ENCODE peak calls at places on chromosome 6, in ten cellular contexts. One of them, this sample, is unnamed.

GRCh38 chr6:16657768-16658167 is 103.5 kb downstream of the ATXN1 start:
- DNase-seq in fibroblast of the aortic adventitia: no peak
- DNase-seq in EL: no peak
- DNase-seq in Right ventricle myocardium inferior: no peak
- DNase-seq in heart right ventricle: no peak
- DNase-seq in ELR: no peak
- DNase-seq in A172: no peak
- DNase-seq in NCI-H226: no peak
- DNase-seq in skeletal muscle cell: no peak
- DNase-seq in transverse colon: no peak
- DNase-seq in this sample: no peak

GRCh38 chr6:81981812-81982211 is 229.3 kb upstream of the TENT5A start:
- DNase-seq in fibroblast of the aortic adventitia: peak
- DNase-seq in EL: peak
- DNase-seq in Right ventricle myocardium inferior: no peak
- DNase-seq in heart right ventricle: no peak
- DNase-seq in ELR: peak
- DNase-seq in A172: peak
- DNase-seq in NCI-H226: peak
- DNase-seq in skeletal muscle cell: no peak
- DNase-seq in transverse colon: no peak
- DNase-seq in this sample: no peak

GRCh38 chr6:31498748-31499147 is 803 bp downstream of the MICB start:
- DNase-seq in fibroblast of the aortic adventitia: no peak
- DNase-seq in EL: no peak
- DNase-seq in Right ventricle myocardium inferior: no peak
- DNase-seq in heart right ventricle: no peak
- DNase-seq in ELR: peak
- DNase-seq in A172: no peak
- DNase-seq in NCI-H226: no peak
- DNase-seq in skeletal muscle cell: no peak
- DNase-seq in transverse colon: no peak
- DNase-seq in this sample: no peak

GRCh38 chr6:41723178-41723935 is 12.1 kb downstream of the TFEB start:
- DNase-seq in fibroblast of the aortic adventitia: peak
- DNase-seq in EL: peak
- DNase-seq in Right ventricle myocardium inferior: peak
- DNase-seq in heart right ventricle: peak
- DNase-seq in ELR: peak
- DNase-seq in A172: peak
- DNase-seq in NCI-H226: peak
- DNase-seq in skeletal muscle cell: peak
- DNase-seq in transverse colon: peak
- DNase-seq in this sample: peak

GRCh38 chr6:12849420-12850200 is 133.0 kb downstream of the PHACTR1 start:
- DNase-seq in fibroblast of the aortic adventitia: no peak
- DNase-seq in EL: peak
- DNase-seq in Right ventricle myocardium inferior: no peak
- DNase-seq in heart right ventricle: no peak
- DNase-seq in ELR: peak
- DNase-seq in A172: no peak
- DNase-seq in NCI-H226: peak
- DNase-seq in skeletal muscle cell: peak
- DNase-seq in transverse colon: no peak
- DNase-seq in this sample: no peak

GRCh38 chr6:138493413-138493812 is 5.9 kb downstream of the NHSL1 start:
- DNase-seq in fibroblast of the aortic adventitia: peak
- DNase-seq in EL: peak
- DNase-seq in Right ventricle myocardium inferior: no peak
- DNase-seq in heart right ventricle: peak
- DNase-seq in ELR: peak
- DNase-seq in A172: peak
- DNase-seq in NCI-H226: peak
- DNase-seq in skeletal muscle cell: peak
- DNase-seq in transverse colon: no peak
- DNase-seq in this sample: no peak

GRCh38 chr6:46490425-46491200 is 636 bp downstream of the RCAN2 start:
- DNase-seq in fibroblast of the aortic adventitia: no peak
- DNase-seq in EL: peak
- DNase-seq in Right ventricle myocardium inferior: peak
- DNase-seq in heart right ventricle: peak
- DNase-seq in ELR: peak
- DNase-seq in A172: no peak
- DNase-seq in NCI-H226: no peak
- DNase-seq in skeletal muscle cell: no peak
- DNase-seq in transverse colon: peak
- DNase-seq in this sample: peak

GRCh38 chr6:34095741-34096140 is 50.1 kb downstream of the GRM4 start:
- DNase-seq in fibroblast of the aortic adventitia: no peak
- DNase-seq in EL: no peak
- DNase-seq in Right ventricle myocardium inferior: no peak
- DNase-seq in heart right ventricle: no peak
- DNase-seq in ELR: no peak
- DNase-seq in A172: no peak
- DNase-seq in NCI-H226: no peak
- DNase-seq in skeletal muscle cell: no peak
- DNase-seq in transverse colon: no peak
- DNase-seq in this sample: no peak

GRCh38 chr6:27251672-27252251 is 4.3 kb downstream of the PRSS16 start:
- DNase-seq in fibroblast of the aortic adventitia: peak
- DNase-seq in EL: peak
- DNase-seq in Right ventricle myocardium inferior: no peak
- DNase-seq in heart right ventricle: no peak
- DNase-seq in ELR: peak
- DNase-seq in A172: peak
- DNase-seq in NCI-H226: peak
- DNase-seq in skeletal muscle cell: no peak
- DNase-seq in transverse colon: peak
- DNase-seq in this sample: no peak

GRCh38 chr6:40957616-40958492 is 81.2 kb downstream of the UNC5CL start:
- DNase-seq in fibroblast of the aortic adventitia: peak
- DNase-seq in EL: peak
- DNase-seq in Right ventricle myocardium inferior: no peak
- DNase-seq in heart right ventricle: no peak
- DNase-seq in ELR: peak
- DNase-seq in A172: peak
- DNase-seq in NCI-H226: peak
- DNase-seq in skeletal muscle cell: no peak
- DNase-seq in transverse colon: no peak
- DNase-seq in this sample: no peak

GRCh38 chr6:56842602-56843475 is 112.1 kb upstream of the BEND6 start:
- DNase-seq in fibroblast of the aortic adventitia: peak
- DNase-seq in EL: peak
- DNase-seq in Right ventricle myocardium inferior: peak
- DNase-seq in heart right ventricle: peak
- DNase-seq in ELR: peak
- DNase-seq in A172: peak
- DNase-seq in NCI-H226: no peak
- DNase-seq in skeletal muscle cell: no peak
- DNase-seq in transverse colon: peak
- DNase-seq in this sample: peak

GRCh38 chr6:152094992-152095592 is 287.6 kb downstream of the ESR1 start:
- DNase-seq in fibroblast of the aortic adventitia: peak
- DNase-seq in EL: peak
- DNase-seq in Right ventricle myocardium inferior: peak
- DNase-seq in heart right ventricle: peak
- DNase-seq in ELR: peak
- DNase-seq in A172: peak
- DNase-seq in NCI-H226: peak
- DNase-seq in skeletal muscle cell: peak
- DNase-seq in transverse colon: peak
- DNase-seq in this sample: peak

GRCh38 chr6:41588083-41588482 is 41.9 kb downstream of the FOXP4 start:
- DNase-seq in fibroblast of the aortic adventitia: no peak
- DNase-seq in EL: no peak
- DNase-seq in Right ventricle myocardium inferior: peak
- DNase-seq in heart right ventricle: no peak
- DNase-seq in ELR: no peak
- DNase-seq in A172: no peak
- DNase-seq in NCI-H226: no peak
- DNase-seq in skeletal muscle cell: no peak
- DNase-seq in transverse colon: no peak
- DNase-seq in this sample: no peak

GRCh38 chr6:162854228-162854627 is 126.5 kb downstream of the PACRG start:
- DNase-seq in fibroblast of the aortic adventitia: no peak
- DNase-seq in EL: no peak
- DNase-seq in Right ventricle myocardium inferior: no peak
- DNase-seq in heart right ventricle: no peak
- DNase-seq in ELR: no peak
- DNase-seq in A172: no peak
- DNase-seq in NCI-H226: no peak
- DNase-seq in skeletal muscle cell: no peak
- DNase-seq in transverse colon: no peak
- DNase-seq in this sample: no peak

GRCh38 chr6:149054559-149055194 is 262.8 kb upstream of the TAB2 start:
- DNase-seq in fibroblast of the aortic adventitia: no peak
- DNase-seq in EL: no peak
- DNase-seq in Right ventricle myocardium inferior: no peak
- DNase-seq in heart right ventricle: no peak
- DNase-seq in ELR: no peak
- DNase-seq in A172: no peak
- DNase-seq in NCI-H226: no peak
- DNase-seq in skeletal muscle cell: no peak
- DNase-seq in transverse colon: no peak
- DNase-seq in this sample: no peak

GRCh38 chr6:36963451-36964290 is 9.1 kb downstream of the PI16 start:
- DNase-seq in fibroblast of the aortic adventitia: peak
- DNase-seq in EL: peak
- DNase-seq in Right ventricle myocardium inferior: no peak
- DNase-seq in heart right ventricle: no peak
- DNase-seq in ELR: no peak
- DNase-seq in A172: no peak
- DNase-seq in NCI-H226: peak
- DNase-seq in skeletal muscle cell: no peak
- DNase-seq in transverse colon: peak
- DNase-seq in this sample: no peak

GRCh38 chr6:144033816-144034540 is 25.9 kb upstream of the PLAGL1 start:
- DNase-seq in fibroblast of the aortic adventitia: peak
- DNase-seq in EL: peak
- DNase-seq in Right ventricle myocardium inferior: no peak
- DNase-seq in heart right ventricle: no peak
- DNase-seq in ELR: peak
- DNase-seq in A172: peak
- DNase-seq in NCI-H226: peak
- DNase-seq in skeletal muscle cell: peak
- DNase-seq in transverse colon: no peak
- DNase-seq in this sample: no peak

GRCh38 chr6:97203343-97203742 is 79.7 kb downstream of the MMS22L start:
- DNase-seq in fibroblast of the aortic adventitia: no peak
- DNase-seq in EL: no peak
- DNase-seq in Right ventricle myocardium inferior: no peak
- DNase-seq in heart right ventricle: no peak
- DNase-seq in ELR: no peak
- DNase-seq in A172: no peak
- DNase-seq in NCI-H226: no peak
- DNase-seq in skeletal muscle cell: peak
- DNase-seq in transverse colon: no peak
- DNase-seq in this sample: no peak

GRCh38 chr6:13766201-13766634 is 48.1 kb downstream of the MCUR1 start:
- DNase-seq in fibroblast of the aortic adventitia: peak
- DNase-seq in EL: peak
- DNase-seq in Right ventricle myocardium inferior: no peak
- DNase-seq in heart right ventricle: no peak
- DNase-seq in ELR: peak
- DNase-seq in A172: peak
- DNase-seq in NCI-H226: peak
- DNase-seq in skeletal muscle cell: peak
- DNase-seq in transverse colon: no peak
- DNase-seq in this sample: no peak

GRCh38 chr6:144214029-144214428 is 63.7 kb downstream of the STX11 start:
- DNase-seq in fibroblast of the aortic adventitia: no peak
- DNase-seq in EL: no peak
- DNase-seq in Right ventricle myocardium inferior: no peak
- DNase-seq in heart right ventricle: no peak
- DNase-seq in ELR: no peak
- DNase-seq in A172: no peak
- DNase-seq in NCI-H226: no peak
- DNase-seq in skeletal muscle cell: no peak
- DNase-seq in transverse colon: no peak
- DNase-seq in this sample: no peak

GRCh38 chr6:82073484-82073883 is 174.1 kb downstream of the IBTK start:
- DNase-seq in fibroblast of the aortic adventitia: no peak
- DNase-seq in EL: no peak
- DNase-seq in Right ventricle myocardium inferior: no peak
- DNase-seq in heart right ventricle: no peak
- DNase-seq in ELR: no peak
- DNase-seq in A172: no peak
- DNase-seq in NCI-H226: no peak
- DNase-seq in skeletal muscle cell: no peak
- DNase-seq in transverse colon: no peak
- DNase-seq in this sample: no peak

GRCh38 chr6:114785235-114786127 is 442.7 kb upstream of the HS3ST5 start:
- DNase-seq in fibroblast of the aortic adventitia: no peak
- DNase-seq in EL: peak
- DNase-seq in Right ventricle myocardium inferior: no peak
- DNase-seq in heart right ventricle: no peak
- DNase-seq in ELR: peak
- DNase-seq in A172: peak
- DNase-seq in NCI-H226: peak
- DNase-seq in skeletal muscle cell: no peak
- DNase-seq in transverse colon: no peak
- DNase-seq in this sample: no peak

GRCh38 chr6:112218563-112218962 is 35.8 kb downstream of the LAMA4 start:
- DNase-seq in fibroblast of the aortic adventitia: peak
- DNase-seq in EL: no peak
- DNase-seq in Right ventricle myocardium inferior: no peak
- DNase-seq in heart right ventricle: peak
- DNase-seq in ELR: no peak
- DNase-seq in A172: peak
- DNase-seq in NCI-H226: peak
- DNase-seq in skeletal muscle cell: no peak
- DNase-seq in transverse colon: no peak
- DNase-seq in this sample: no peak

GRCh38 chr6:75334266-75335040 is 49.9 kb upstream of the TMEM30A start:
- DNase-seq in fibroblast of the aortic adventitia: peak
- DNase-seq in EL: peak
- DNase-seq in Right ventricle myocardium inferior: no peak
- DNase-seq in heart right ventricle: peak
- DNase-seq in ELR: peak
- DNase-seq in A172: peak
- DNase-seq in NCI-H226: no peak
- DNase-seq in skeletal muscle cell: peak
- DNase-seq in transverse colon: no peak
- DNase-seq in this sample: no peak

GRCh38 chr6:108838101-108838717 is 10.0 kb upstream of the ARMC2 start:
- DNase-seq in fibroblast of the aortic adventitia: peak
- DNase-seq in EL: no peak
- DNase-seq in Right ventricle myocardium inferior: no peak
- DNase-seq in heart right ventricle: no peak
- DNase-seq in ELR: peak
- DNase-seq in A172: no peak
- DNase-seq in NCI-H226: no peak
- DNase-seq in skeletal muscle cell: no peak
- DNase-seq in transverse colon: no peak
- DNase-seq in this sample: no peak

GRCh38 chr6:118565317-118565960 is 17.3 kb downstream of the PLN start:
- DNase-seq in fibroblast of the aortic adventitia: no peak
- DNase-seq in EL: no peak
- DNase-seq in Right ventricle myocardium inferior: no peak
- DNase-seq in heart right ventricle: no peak
- DNase-seq in ELR: peak
- DNase-seq in A172: peak
- DNase-seq in NCI-H226: no peak
- DNase-seq in skeletal muscle cell: no peak
- DNase-seq in transverse colon: no peak
- DNase-seq in this sample: no peak

GRCh38 chr6:44096615-44097014 is 30.6 kb downstream of the MRPL14 start:
- DNase-seq in fibroblast of the aortic adventitia: peak
- DNase-seq in EL: peak
- DNase-seq in Right ventricle myocardium inferior: peak
- DNase-seq in heart right ventricle: peak
- DNase-seq in ELR: peak
- DNase-seq in A172: peak
- DNase-seq in NCI-H226: peak
- DNase-seq in skeletal muscle cell: no peak
- DNase-seq in transverse colon: peak
- DNase-seq in this sample: peak